ENCODE peak calls at places on chromosomes 11 and 22, in seven cellular contexts. One of them, this sample, is unnamed.

GRCh38 chr11:31872074-31872440 is 60.9 kb upstream of the PAX6 start:
- DNase-seq in fibroblast of lung: peak; percentile 16
- DNase-seq in NCI-H1436: no peak
- DNase-seq in fibroblast of the conjunctiva: no peak
- DNase-seq in HepG2: no peak
- DNase-seq in COR-L47: no peak
- DNase-seq in B cell: no peak
- DNase-seq in this sample: no peak

GRCh38 chr22:39308614-39309363 is 10.6 kb downstream of the RPL3 start:
- DNase-seq in fibroblast of the conjunctiva: peak; percentile 92
- DNase-seq in B cell: no peak
- DNase-seq in COR-L47: no peak
- DNase-seq in fibroblast of lung: peak; percentile 90
- DNase-seq in NCI-H1436: no peak
- DNase-seq in HepG2: no peak
- DNase-seq in this sample: no peak

GRCh38 chr22:20267441-20268288 is 453 bp downstream of the RTN4R start:
- DNase-seq in fibroblast of the conjunctiva: no peak
- DNase-seq in NCI-H1436: no peak
- DNase-seq in fibroblast of lung: no peak
- DNase-seq in B cell: no peak
- DNase-seq in COR-L47: no peak
- DNase-seq in HepG2: no peak
- DNase-seq in this sample: no peak

GRCh38 chr11:112785104-112785503 is 176.1 kb upstream of the NCAM1 start:
- DNase-seq in fibroblast of lung: peak; percentile 83
- DNase-seq in B cell: no peak
- DNase-seq in NCI-H1436: no peak
- DNase-seq in HepG2: no peak
- DNase-seq in COR-L47: no peak
- DNase-seq in fibroblast of the conjunctiva: no peak
- DNase-seq in this sample: no peak

GRCh38 chr11:75714211-75714610 is 3.4 kb upstream of the MOGAT2 start:
- DNase-seq in COR-L47: no peak
- DNase-seq in HepG2: no peak
- DNase-seq in fibroblast of the conjunctiva: no peak
- DNase-seq in B cell: peak; percentile 31
- DNase-seq in fibroblast of lung: no peak
- DNase-seq in NCI-H1436: no peak
- DNase-seq in this sample: no peak

GRCh38 chr11:44057340-44057739 is 8.7 kb upstream of the ACCS start:
- DNase-seq in fibroblast of lung: no peak
- DNase-seq in NCI-H1436: no peak
- DNase-seq in B cell: no peak
- DNase-seq in HepG2: no peak
- DNase-seq in COR-L47: no peak
- DNase-seq in fibroblast of the conjunctiva: no peak
- DNase-seq in this sample: no peak

GRCh38 chr11:126079640-126080205 is 17.1 kb upstream of the CDON start:
- DNase-seq in fibroblast of the conjunctiva: no peak
- DNase-seq in NCI-H1436: peak; percentile 6
- DNase-seq in B cell: no peak
- DNase-seq in COR-L47: no peak
- DNase-seq in fibroblast of lung: no peak
- DNase-seq in HepG2: peak; percentile 63
- DNase-seq in this sample: no peak

GRCh38 chr11:95339554-95339953 is 108.6 kb upstream of the SESN3 start:
- DNase-seq in COR-L47: no peak
- DNase-seq in fibroblast of the conjunctiva: no peak
- DNase-seq in B cell: no peak
- DNase-seq in fibroblast of lung: peak; percentile 32
- DNase-seq in NCI-H1436: no peak
- DNase-seq in HepG2: no peak
- DNase-seq in this sample: peak; percentile 40

GRCh38 chr11:71339178-71339881 is 87.0 kb upstream of the SHANK2 start:
- DNase-seq in NCI-H1436: no peak
- DNase-seq in fibroblast of lung: no peak
- DNase-seq in COR-L47: no peak
- DNase-seq in fibroblast of the conjunctiva: no peak
- DNase-seq in B cell: no peak
- DNase-seq in HepG2: no peak
- DNase-seq in this sample: no peak

GRCh38 chr22:30262112-30262511 is 4.5 kb downstream of the OSM start:
- DNase-seq in fibroblast of the conjunctiva: no peak
- DNase-seq in fibroblast of lung: no peak
- DNase-seq in NCI-H1436: no peak
- DNase-seq in HepG2: no peak
- DNase-seq in COR-L47: no peak
- DNase-seq in B cell: no peak
- DNase-seq in this sample: no peak

GRCh38 chr22:24010018-24010391 is 1.1 kb upstream of the CABIN1 start:
- DNase-seq in HepG2: no peak
- DNase-seq in COR-L47: no peak
- DNase-seq in fibroblast of lung: no peak
- DNase-seq in NCI-H1436: no peak
- DNase-seq in B cell: no peak
- DNase-seq in fibroblast of the conjunctiva: no peak
- DNase-seq in this sample: peak; percentile 5

GRCh38 chr11:20364412-20364792 is 888 bp downstream of the HTATIP2 start:
- DNase-seq in fibroblast of the conjunctiva: no peak
- DNase-seq in B cell: no peak
- DNase-seq in COR-L47: peak; percentile 9
- DNase-seq in fibroblast of lung: no peak
- DNase-seq in HepG2: no peak
- DNase-seq in NCI-H1436: no peak
- DNase-seq in this sample: peak; percentile 31

GRCh38 chr22:47382164-47382890 is 619.9 kb downstream of the TBC1D22A start:
- DNase-seq in HepG2: no peak
- DNase-seq in fibroblast of the conjunctiva: no peak
- DNase-seq in COR-L47: peak; percentile 36
- DNase-seq in NCI-H1436: no peak
- DNase-seq in fibroblast of lung: no peak
- DNase-seq in B cell: peak; percentile 15
- DNase-seq in this sample: no peak

GRCh38 chr11:27740362-27741024 is 40.2 kb upstream of the BDNF start:
- DNase-seq in B cell: no peak
- DNase-seq in HepG2: no peak
- DNase-seq in fibroblast of lung: peak; percentile 6
- DNase-seq in fibroblast of the conjunctiva: no peak
- DNase-seq in NCI-H1436: no peak
- DNase-seq in COR-L47: no peak
- DNase-seq in this sample: no peak

GRCh38 chr11:118002541-118003019 is 16.4 kb downstream of the IL10RA start:
- DNase-seq in fibroblast of the conjunctiva: no peak
- DNase-seq in HepG2: no peak
- DNase-seq in COR-L47: no peak
- DNase-seq in fibroblast of lung: no peak
- DNase-seq in NCI-H1436: no peak
- DNase-seq in B cell: no peak
- DNase-seq in this sample: no peak

GRCh38 chr11:132284611-132285010 is 914.2 kb downstream of the NTM start:
- DNase-seq in HepG2: no peak
- DNase-seq in B cell: no peak
- DNase-seq in fibroblast of the conjunctiva: no peak
- DNase-seq in fibroblast of lung: no peak
- DNase-seq in COR-L47: no peak
- DNase-seq in NCI-H1436: no peak
- DNase-seq in this sample: no peak

GRCh38 chr22:40979198-40979597 is 28.0 kb downstream of the RBX1 start:
- DNase-seq in fibroblast of the conjunctiva: no peak
- DNase-seq in fibroblast of lung: no peak
- DNase-seq in HepG2: no peak
- DNase-seq in B cell: no peak
- DNase-seq in COR-L47: no peak
- DNase-seq in NCI-H1436: no peak
- DNase-seq in this sample: no peak

GRCh38 chr11:33039274-33040126 is at the start of gene TCP11L1:
- DNase-seq in NCI-H1436: peak; percentile 87
- DNase-seq in COR-L47: peak; percentile 93
- DNase-seq in B cell: peak; percentile 87
- DNase-seq in fibroblast of the conjunctiva: peak; percentile 89
- DNase-seq in HepG2: peak; percentile 83
- DNase-seq in fibroblast of lung: peak; percentile 93
- DNase-seq in this sample: peak; percentile 90

GRCh38 chr11:26830757-26831156 is 108.9 kb upstream of the SLC5A12 start:
- DNase-seq in fibroblast of lung: no peak
- DNase-seq in fibroblast of the conjunctiva: no peak
- DNase-seq in COR-L47: no peak
- DNase-seq in HepG2: no peak
- DNase-seq in B cell: no peak
- DNase-seq in NCI-H1436: no peak
- DNase-seq in this sample: no peak

GRCh38 chr22:19814428-19814827 is 40.2 kb downstream of the GNB1L start:
- DNase-seq in COR-L47: no peak
- DNase-seq in NCI-H1436: no peak
- DNase-seq in B cell: no peak
- DNase-seq in fibroblast of the conjunctiva: no peak
- DNase-seq in HepG2: no peak
- DNase-seq in fibroblast of lung: no peak
- DNase-seq in this sample: no peak

GRCh38 chr11:115627071-115627470 is 122.9 kb upstream of the CADM1 start:
- DNase-seq in NCI-H1436: no peak
- DNase-seq in fibroblast of the conjunctiva: no peak
- DNase-seq in B cell: no peak
- DNase-seq in COR-L47: no peak
- DNase-seq in HepG2: no peak
- DNase-seq in fibroblast of lung: no peak
- DNase-seq in this sample: no peak

GRCh38 chr11:76629133-76629852 is 41.3 kb downstream of the LRRC32 start:
- DNase-seq in fibroblast of lung: peak; percentile 33
- DNase-seq in COR-L47: no peak
- DNase-seq in B cell: peak; percentile 83
- DNase-seq in NCI-H1436: no peak
- DNase-seq in fibroblast of the conjunctiva: no peak
- DNase-seq in HepG2: no peak
- DNase-seq in this sample: no peak

GRCh38 chr22:47163876-47164513 is 401.5 kb downstream of the TBC1D22A start:
- DNase-seq in HepG2: no peak
- DNase-seq in COR-L47: no peak
- DNase-seq in B cell: peak; percentile 36
- DNase-seq in NCI-H1436: no peak
- DNase-seq in fibroblast of lung: no peak
- DNase-seq in fibroblast of the conjunctiva: no peak
- DNase-seq in this sample: no peak

GRCh38 chr22:43846966-43847365 is 15.3 kb downstream of the SULT4A1 start:
- DNase-seq in fibroblast of lung: no peak
- DNase-seq in B cell: no peak
- DNase-seq in COR-L47: no peak
- DNase-seq in HepG2: no peak
- DNase-seq in fibroblast of the conjunctiva: no peak
- DNase-seq in NCI-H1436: no peak
- DNase-seq in this sample: no peak

This sample was measured in GM20000.